ENCODE peak calls at places on chromosomes 12 and 14, in eight cellular contexts. N is dorsolateral prefrontal cortex; U is NT2/D1; M is effector memory CD4-positive, alpha-beta T cell; E is left ventricle myocardium inferior; V is sigmoid colon; B is CD8-positive, alpha-beta memory T cell; X is uterus. S is an unnamed sample.

GRCh38 chr14:88005050-88005481 is at the start of gene GPR65:
- DNase-seq in V (no peak), X (no peak), N (no peak), M (peak; percentile 27), E (no peak), B (peak; percentile 70), U (no peak), S (no peak)

GRCh38 chr12:124527861-124528561 is 39.4 kb downstream of the NCOR2 start:
- DNase-seq in N (no peak), U (no peak), V (no peak), M (no peak), B (no peak), X (no peak), E (peak; percentile 42), S (no peak)

GRCh38 chr12:58420496-58420895 is 479.1 kb downstream of the ATP23 start:
- DNase-seq in M (no peak), U (no peak), B (no peak), X (no peak), N (no peak), E (no peak), V (no peak), S (no peak)

GRCh38 chr14:64762044-64763034 is 58.1 kb downstream of the PLEKHG3 start:
- DNase-seq in N (peak; percentile 67), B (peak; percentile 45), V (peak; percentile 93), E (peak; percentile 82), M (peak; percentile 43), U (no peak), X (peak; percentile 91), S (no peak)

GRCh38 chr14:56805992-56806737 is 4.1 kb downstream of the OTX2 start:
- DNase-seq in X (no peak), E (no peak), V (no peak), U (no peak), N (no peak), B (no peak), M (no peak), S (no peak)

GRCh38 chr12:29067430-29067829 is 81.6 kb upstream of the FAR2 start:
- DNase-seq in V (no peak), M (no peak), E (no peak), N (peak; percentile 24), B (no peak), X (no peak), U (no peak), S (no peak)

GRCh38 chr12:80593766-80594165 is 113.7 kb upstream of the MYF6 start:
- DNase-seq in U (no peak), E (no peak), B (no peak), N (no peak), V (no peak), X (no peak), M (no peak), S (no peak)

GRCh38 chr14:39988939-39989338 is 556.7 kb upstream of the FBXO33 start:
- DNase-seq in M (no peak), N (no peak), B (no peak), V (no peak), U (peak; percentile 47), E (no peak), X (no peak), S (no peak)

GRCh38 chr12:50772470-50772869 is 8.6 kb downstream of the ATF1 start:
- DNase-seq in B (no peak), N (no peak), U (no peak), V (no peak), M (no peak), X (no peak), E (no peak), S (no peak)

GRCh38 chr12:56723889-56724659 is 1.0 kb downstream of the NACA start:
- DNase-seq in N (no peak), M (no peak), V (peak; percentile 93), B (no peak), U (no peak), E (peak; percentile 39), X (peak; percentile 63), S (peak; percentile 93)

GRCh38 chr14:62082779-62083178 is 320.6 kb downstream of the SNAPC1 start:
- DNase-seq in M (no peak), B (no peak), U (no peak), X (no peak), E (no peak), V (no peak), N (no peak), S (no peak)

GRCh38 chr12:81440001-81440400 is 319.1 kb downstream of the PPFIA2 start:
- DNase-seq in M (no peak), V (no peak), E (no peak), X (no peak), N (no peak), B (no peak), U (no peak), S (no peak)

GRCh38 chr12:57046947-57047890 is 2.7 kb downstream of the MYO1A start:
- DNase-seq in M (no peak), U (no peak), B (peak; percentile 28), N (no peak), V (no peak), X (no peak), E (no peak), S (no peak)

GRCh38 chr14:105894125-105894977 is 368.0 kb downstream of the TMEM121 start:
- DNase-seq in V (peak; percentile 42), N (peak; percentile 18), X (peak; percentile 4), E (peak; percentile 8), M (no peak), U (no peak), B (no peak), S (no peak)

GRCh38 chr12:97535582-97535981 is 73.0 kb downstream of the RMST start:
- DNase-seq in M (no peak), N (no peak), U (no peak), E (no peak), X (no peak), V (no peak), B (no peak), S (no peak)

DNA sequence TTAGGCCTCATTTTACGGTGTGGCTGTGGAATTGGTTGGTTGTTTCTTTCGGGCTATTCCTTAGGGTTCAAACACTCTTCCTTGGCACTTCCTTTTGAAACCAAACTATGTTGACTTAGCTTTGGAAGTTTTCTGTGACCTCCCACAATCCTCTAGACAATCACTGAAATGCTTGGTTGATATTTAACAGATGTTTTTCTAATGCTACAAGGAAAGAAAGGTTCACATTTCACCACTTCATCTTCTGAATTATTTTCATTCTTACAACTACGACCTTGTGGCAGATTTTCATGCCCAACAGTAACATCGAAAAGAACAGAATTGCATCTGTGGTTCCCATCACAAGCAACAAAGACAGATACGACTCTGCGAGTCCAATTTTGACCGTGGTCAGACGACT is 16.8 kb downstream of the PRKAB1 start:
- DNase-seq in E (no peak), U (no peak), X (no peak), N (no peak), B (no peak), V (no peak), M (no peak), S (no peak)
- H3K4me3 ChIP-seq in E (no peak overlapping the region), U (no peak overlapping the region), X (no peak overlapping the region), N (no peak overlapping the region), B (no peak overlapping the region), V (no peak overlapping the region), M (no peak overlapping the region), S (no peak overlapping the region)

GRCh38 chr14:89342049-89342448 is 75.0 kb downstream of the FOXN3 start:
- DNase-seq in B (no peak), U (no peak), N (no peak), V (no peak), E (no peak), M (no peak), X (no peak), S (no peak)
- H3K27me3 ChIP-seq in B (no peaks in the 10 kb centered on the region), U (no peaks in the 10 kb centered on the region), N (no peaks in the 10 kb centered on the region), V (no peaks in the 10 kb centered on the region), E (no peaks in the 10 kb centered on the region), M (no peaks in the 10 kb centered on the region), X (no peaks in the 10 kb centered on the region), S (no peaks in the 10 kb centered on the region)

DNA sequence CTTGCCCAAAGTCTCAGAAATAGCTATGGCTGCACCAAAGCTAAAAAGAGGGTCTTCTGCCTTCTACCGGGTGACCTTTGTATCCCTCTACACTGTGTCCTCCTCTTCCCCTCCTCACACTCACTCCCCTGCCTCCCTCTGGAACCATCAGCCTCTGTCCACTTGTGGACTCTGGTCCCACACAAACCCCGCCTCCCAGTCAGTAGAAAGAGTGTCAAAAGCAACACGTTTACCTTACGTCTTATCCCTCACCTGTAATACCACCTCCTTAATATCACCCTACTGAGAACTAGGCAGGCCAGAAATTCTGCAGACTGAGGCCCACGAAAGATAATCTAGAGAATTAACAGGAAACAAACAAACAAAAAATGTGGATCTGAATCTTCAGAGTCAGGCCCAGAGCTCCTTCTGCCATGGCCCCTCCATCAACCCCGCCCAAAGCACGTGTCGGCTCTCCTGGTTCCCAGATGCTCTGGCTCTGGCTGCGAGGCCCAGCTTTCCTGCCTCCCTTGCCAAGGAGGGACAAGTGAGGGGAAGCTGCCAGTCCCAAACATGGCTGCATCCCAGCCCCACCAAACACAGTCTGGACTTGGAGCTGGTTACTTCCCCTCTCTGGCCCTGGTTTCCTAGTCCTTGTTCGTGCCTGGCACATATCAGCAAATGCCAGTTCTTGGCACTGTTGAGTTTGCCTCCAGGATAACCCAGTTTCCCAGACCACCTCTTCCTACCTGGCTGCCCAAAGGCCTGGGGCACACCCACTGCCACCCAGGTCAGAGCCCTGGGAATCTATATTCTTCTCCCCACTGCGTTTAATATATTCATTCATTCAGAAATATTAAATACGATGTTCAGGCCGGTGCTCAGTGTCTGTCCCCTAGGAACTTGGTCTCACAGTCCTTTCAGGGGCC is 2.7 kb downstream of the ACTN1 start:
- DNase-seq in M (no peak), B (no peak), E (peak; percentile 58), N (peak; percentile 53), U (no peak), V (peak; percentile 93), X (peak; percentile 75), S (no peak)
- H3K4me3 ChIP-seq in M (peak overlapping the region; percentile 82), B (peak overlapping the region; percentile 72), E (peak overlapping the region; percentile 93), N (peak overlapping the region; percentile 84), U (peak overlapping the region; percentile 89), V (peak overlapping the region; percentile 100), X (peak overlapping the region; percentile 88), S (peak overlapping the region; percentile 78)

DNA sequence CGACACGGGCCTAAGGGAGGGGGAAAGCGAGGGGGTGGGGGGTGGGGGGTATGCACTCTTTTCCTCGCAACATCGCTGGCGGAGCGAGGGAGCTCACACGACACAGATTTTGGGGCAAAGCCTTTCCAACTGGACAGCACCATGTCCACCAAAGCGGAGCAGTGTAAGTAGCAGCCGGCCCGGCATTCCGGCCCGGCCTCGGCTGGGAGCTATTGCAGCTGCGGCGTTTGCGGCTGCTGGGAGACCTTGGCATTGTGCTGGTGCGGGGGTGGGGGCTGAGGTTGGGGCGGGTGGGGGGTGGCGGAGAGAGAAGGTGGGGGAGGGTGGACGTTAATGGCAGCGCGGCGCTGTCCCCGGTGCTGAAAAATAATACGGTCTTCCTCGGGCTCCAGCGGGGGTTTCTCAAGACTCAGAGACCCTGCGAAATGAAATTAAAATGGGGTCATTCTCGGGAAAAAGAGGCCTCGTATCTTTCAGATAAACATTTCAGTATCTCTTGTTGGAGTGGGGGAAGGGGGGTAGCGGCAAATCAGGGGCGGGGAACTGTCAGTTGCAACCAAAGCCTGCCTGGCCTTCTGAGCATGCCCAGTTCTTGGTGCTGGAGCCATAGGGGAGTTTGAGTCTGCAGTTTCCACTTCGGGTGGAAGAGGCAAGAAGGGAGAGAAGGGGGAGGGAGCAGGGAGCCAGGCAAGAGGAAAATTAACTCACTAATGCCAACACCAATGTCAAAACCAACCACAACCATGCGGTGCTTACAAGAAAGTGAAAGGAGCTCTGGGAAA is at the start of gene UNC79:
- DNase-seq in B (no peak), E (no peak), M (no peak), N (peak; percentile 85), V (no peak), U (no peak), X (no peak), S (no peak)
- H3K27me3 ChIP-seq in B (no peaks in the 10 kb centered on the region), E (peaks cover 52% of the 10 kb centered on the region), M (peaks cover 5% of the 10 kb centered on the region), N (no peaks in the 10 kb centered on the region), V (peaks cover 17% of the 10 kb centered on the region), U (peaks cover 23% of the 10 kb centered on the region), X (no peaks in the 10 kb centered on the region), S (peaks cover 11% of the 10 kb centered on the region)

GRCh38 chr12:109461049-109461845 is 15.9 kb downstream of the KCTD10 start:
- DNase-seq in B (no peak), X (no peak), M (no peak), N (no peak), U (no peak), V (no peak), E (peak; percentile 33), S (no peak)
- H3K4me3 ChIP-seq in B (no peak overlapping the region), X (no peak overlapping the region), M (no peak overlapping the region), N (no peak overlapping the region), U (no peak overlapping the region), V (no peak overlapping the region), E (peak overlapping the region; percentile 56), S (no peak overlapping the region)